ENCODE peak calls at places on chromosomes 6 and 20, in seven cellular contexts. D is trophoblast cell, H is neuronal stem cell, Y is IMR-90, X is mesenchymal stem cell, A is H1, C is mesendoderm. T is an unnamed sample.

GRCh38 chr6:101114703-101115102 is 233.6 kb upstream of the ASCC3 start:
- DNase-seq in D (peak), H (peak), Y (peak), X (peak), A (no peak), C (peak), T (no peak)

GRCh38 chr6:133814797-133815196 is 74.1 kb upstream of the TCF21 start:
- DNase-seq in D (peak), H (no peak), Y (peak), X (peak), A (no peak), C (peak), T (no peak)

GRCh38 chr20:37377346-37378081 is 31.6 kb downstream of the SRC start:
- DNase-seq in D (no peak), H (no peak), Y (no peak), X (no peak), A (no peak), C (no peak), T (no peak)

GRCh38 chr6:117546674-117547073 is 55.6 kb downstream of the GOPC start:
- DNase-seq in D (no peak), H (no peak), Y (no peak), X (no peak), A (no peak), C (no peak), T (no peak)

GRCh38 chr6:7513534-7513933 is 27.9 kb upstream of the DSP start:
- DNase-seq in D (no peak), H (no peak), Y (no peak), X (no peak), A (no peak), C (no peak), T (no peak)

GRCh38 chr6:89559487-89559886 is 79.1 kb downstream of the LYRM2 start:
- DNase-seq in D (no peak), H (no peak), Y (no peak), X (no peak), A (no peak), C (no peak), T (no peak)

GRCh38 chr20:12077835-12078374 is 160.2 kb downstream of the BTBD3 start:
- DNase-seq in D (no peak), H (no peak), Y (no peak), X (no peak), A (no peak), C (no peak), T (no peak)

GRCh38 chr20:21303872-21304586 is 898 bp downstream of the XRN2 start:
- DNase-seq in D (peak), H (no peak), Y (peak), X (peak), A (no peak), C (no peak), T (no peak)

GRCh38 chr6:30912746-30913520 is 1.1 kb upstream of the VARS2 start:
- DNase-seq in D (no peak), H (no peak), Y (no peak), X (no peak), A (no peak), C (no peak), T (no peak)

GRCh38 chr6:30914854-30915590 is 984 bp downstream of the VARS2 start:
- DNase-seq in D (no peak), H (no peak), Y (no peak), X (no peak), A (no peak), C (no peak), T (no peak)

GRCh38 chr6:30915591-30915946 is 1.5 kb downstream of the VARS2 start:
- DNase-seq in D (peak), H (peak), Y (peak), X (peak), A (no peak), C (peak), T (peak)

GRCh38 chr6:30913721-30914075 is 340 bp upstream of the VARS2 start:
- DNase-seq in D (no peak), H (no peak), Y (no peak), X (no peak), A (no peak), C (no peak), T (no peak)

GRCh38 chr6:30914076-30914853 is at the start of gene VARS2:
- DNase-seq in D (peak), H (peak), Y (peak), X (peak), A (peak), C (peak), T (peak)
- H2AK5ac ChIP-seq in D (peak), H (peak), Y (peak), X (peak), A (no peak), C (peak), T (no peak)

GRCh38 chr20:15927893-15928650 is 645.2 kb downstream of the KIF16B start:
- DNase-seq in D (peak), H (no peak), Y (no peak), X (no peak), A (no peak), C (no peak), T (no peak)
- H2AK5ac ChIP-seq in D (no peak), H (no peak), Y (no peak), X (no peak), A (no peak), C (no peak), T (no peak)

GRCh38 chr6:11714798-11715285 is 63.8 kb downstream of the ADTRP start:
- DNase-seq in D (no peak), H (no peak), Y (no peak), X (no peak), A (no peak), C (no peak), T (no peak)

GRCh38 chr6:11722224-11722623 is 56.4 kb downstream of the ADTRP start:
- DNase-seq in D (no peak), H (no peak), Y (no peak), X (no peak), A (no peak), C (no peak), T (no peak)

GRCh38 chr6:11714116-11714797 is 64.3 kb downstream of the ADTRP start:
- DNase-seq in D (no peak), H (no peak), Y (no peak), X (no peak), A (no peak), C (no peak), T (no peak)

GRCh38 chr6:11718461-11718860 is 60.1 kb downstream of the ADTRP start:
- DNase-seq in D (no peak), H (no peak), Y (peak), X (no peak), A (no peak), C (no peak), T (no peak)

DNA sequence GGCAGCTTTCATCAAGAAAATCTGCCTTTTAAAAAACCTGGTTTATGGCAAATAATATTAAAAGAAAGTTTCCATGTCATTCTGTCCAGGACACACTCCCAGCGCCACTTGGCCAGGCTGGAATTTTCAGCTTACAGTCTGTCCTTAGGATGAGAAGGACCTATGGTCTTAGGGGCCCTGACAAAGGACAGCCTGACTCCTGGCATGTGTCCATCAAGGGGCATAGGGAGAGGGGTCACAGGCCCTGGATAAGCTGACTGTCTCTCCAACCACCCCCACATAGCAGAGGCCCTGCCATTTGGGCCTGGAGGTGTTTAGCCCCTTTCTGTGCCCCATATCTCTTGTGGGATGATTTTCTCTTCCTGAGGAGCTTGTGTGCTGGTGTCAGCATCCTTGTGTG is 60.6 kb downstream of the ADTRP start:
- DNase-seq in D (no peak), H (no peak), Y (no peak), X (no peak), A (no peak), C (no peak), T (no peak)
- H2AK5ac ChIP-seq in D (no peak), H (no peak), Y (no peak), X (no peak), A (no peak), C (no peak), T (no peak)

GRCh38 chr6:169902070-169902469 is 150.6 kb downstream of the ERMARD start:
- DNase-seq in D (no peak), H (no peak), Y (no peak), X (no peak), A (no peak), C (no peak), T (no peak)
- H2AK5ac ChIP-seq in D (no peak), H (peak), Y (no peak), X (no peak), A (no peak), C (no peak), T (no peak)

GRCh38 chr6:107362271-107362604 is 97.1 kb downstream of the PDSS2 start:
- DNase-seq in D (no peak), H (no peak), Y (no peak), X (no peak), A (no peak), C (no peak), T (no peak)
- H2AK5ac ChIP-seq in D (no peak), H (no peak), Y (no peak), X (no peak), A (no peak), C (no peak), T (no peak)

DNA sequence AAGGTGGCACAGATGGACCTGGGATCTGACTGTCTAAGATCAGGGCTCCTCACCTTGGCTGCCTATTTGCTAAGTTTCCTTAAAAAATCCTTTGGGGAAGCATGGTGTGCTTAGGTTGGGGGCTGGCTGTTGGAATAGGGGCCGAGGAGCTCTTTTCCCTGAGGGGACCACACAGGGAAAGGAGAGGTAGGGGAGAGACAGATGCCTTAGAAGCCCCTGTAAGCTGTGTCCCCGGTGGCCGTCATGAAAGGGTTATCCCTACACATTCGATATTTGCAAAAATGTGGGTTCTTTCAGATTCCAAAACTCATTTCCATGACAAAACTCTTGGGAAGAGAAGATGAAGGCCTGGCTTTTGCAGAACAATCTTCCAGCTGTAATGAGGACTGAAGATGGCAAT is 53.7 kb downstream of the TOX2 start:
- DNase-seq in D (no peak), H (no peak), Y (no peak), X (no peak), A (no peak), C (no peak), T (no peak)
- H2AK5ac ChIP-seq in D (no peak), H (no peak), Y (no peak), X (no peak), A (no peak), C (no peak), T (no peak)

DNA sequence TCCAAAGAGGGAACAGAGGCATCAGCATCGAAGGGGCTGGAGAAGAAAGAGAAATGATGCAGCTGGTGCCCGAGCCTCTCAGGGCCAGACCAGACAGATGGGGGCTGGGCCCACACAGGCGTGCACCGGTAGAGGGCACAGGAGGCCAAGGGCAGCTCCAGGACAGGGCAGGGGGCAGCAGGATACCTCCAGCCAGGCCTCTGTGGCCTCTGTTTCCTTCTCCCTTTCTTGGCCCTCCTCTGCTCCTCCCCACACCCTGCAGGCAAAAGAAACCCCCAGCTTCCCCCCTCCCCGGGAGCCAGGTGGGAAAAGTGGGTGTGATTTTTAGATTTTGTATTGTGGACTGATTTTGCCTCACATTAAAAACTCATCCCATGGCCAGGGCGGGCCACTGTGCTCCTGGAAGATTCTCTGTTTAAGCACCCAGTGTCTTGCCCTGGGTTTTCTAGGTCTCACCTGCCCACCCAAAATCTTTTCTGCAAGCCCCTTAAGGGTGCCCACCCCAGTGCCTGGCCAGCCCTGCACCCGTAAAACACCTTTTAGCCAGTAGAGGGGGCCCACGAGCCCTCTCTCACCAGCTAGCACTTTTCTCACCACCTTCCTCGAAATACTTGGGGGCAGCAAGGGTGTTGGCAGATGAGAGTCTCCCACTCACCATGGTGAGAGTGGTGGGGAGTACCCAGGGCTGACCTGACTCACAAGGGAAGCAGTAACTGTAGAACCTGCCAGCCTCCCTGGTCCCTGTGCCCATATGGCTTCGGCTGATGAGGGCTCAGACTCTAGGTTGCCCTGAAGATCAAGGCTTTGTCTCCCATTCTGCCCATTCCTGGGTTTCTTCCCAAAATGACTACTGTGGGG is 35.7 kb upstream of the ID1 start:
- DNase-seq in D (peak), H (no peak), Y (peak), X (peak), A (peak), C (peak), T (peak)
- H2AK5ac ChIP-seq in D (peak), H (peak), Y (peak), X (peak), A (peak), C (no peak), T (no peak)

GRCh38 chr20:64224344-64225165 is 31.0 kb upstream of the PCMTD2 start:
- DNase-seq in D (no peak), H (no peak), Y (peak), X (peak), A (no peak), C (no peak), T (no peak)

GRCh38 chr20:64223526-64224067 is 32.0 kb upstream of the PCMTD2 start:
- DNase-seq in D (no peak), H (peak), Y (peak), X (peak), A (peak), C (peak), T (peak)

GRCh38 chr20:64222273-64222672 is 33.3 kb upstream of the PCMTD2 start:
- DNase-seq in D (peak), H (no peak), Y (peak), X (peak), A (no peak), C (no peak), T (no peak)

GRCh38 chr20:64220891-64221527 is 34.5 kb upstream of the PCMTD2 start:
- DNase-seq in D (no peak), H (no peak), Y (no peak), X (no peak), A (no peak), C (no peak), T (no peak)

DNA sequence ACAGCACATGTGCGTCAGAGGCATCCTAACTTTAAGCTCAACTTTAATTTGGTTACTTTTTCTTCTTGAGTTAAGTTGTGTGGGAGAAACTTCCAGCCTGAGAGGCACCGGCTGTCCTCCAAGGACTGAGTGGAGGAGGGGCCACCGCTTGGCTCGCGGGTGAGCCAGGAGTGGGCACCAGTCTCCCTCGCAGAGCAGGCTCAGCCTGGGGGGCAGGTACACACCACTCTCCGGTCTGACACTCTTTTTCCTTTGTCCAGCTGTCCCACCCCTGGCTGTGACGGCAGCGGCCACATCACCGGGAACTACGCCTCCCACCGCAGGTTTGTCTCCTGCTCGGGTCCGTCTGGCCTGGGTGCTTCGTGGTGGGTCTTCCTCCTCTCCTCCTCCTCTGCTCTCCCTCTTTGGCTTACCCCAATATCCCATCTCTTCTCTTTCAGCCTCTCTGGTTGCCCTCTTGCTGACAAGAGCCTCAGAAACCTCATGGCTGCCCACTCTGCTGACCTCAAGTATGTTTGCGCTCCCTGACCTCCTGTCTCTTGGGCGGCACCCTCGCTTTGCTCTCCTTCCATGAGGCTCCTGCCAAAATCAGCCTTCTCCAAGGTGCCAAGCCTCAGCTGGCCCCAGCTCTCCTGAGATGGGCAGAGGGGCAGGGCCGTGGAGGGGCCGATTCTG is 32.6 kb upstream of the PCMTD2 start:
- DNase-seq in D (no peak), H (no peak), Y (no peak), X (no peak), A (no peak), C (no peak), T (no peak)
- H2AK5ac ChIP-seq in D (no peak), H (peak), Y (peak), X (peak), A (peak), C (no peak), T (no peak)